ENCODE peak calls at places on chromosomes 5 and 9, in four cellular contexts. D is SJSA1, K is MM.1S, Z is ovary. I is an unnamed sample. For H3K4me1, the result is how much of the 10 kb centered on the place peaks cover.

GRCh38 chr9:88995627-88996026 is 4.4 kb downstream of the S1PR3 start:
- DNase-seq in Z (no peak), K (no peak), D (no peak), I (no peak)

GRCh38 chr5:134138416-134139376 is 24.2 kb downstream of the TCF7 start:
- DNase-seq in Z (peak), K (peak), D (peak), I (no peak)

GRCh38 chr5:154191467-154192261 is 1.1 kb downstream of the GALNT10 start:
- DNase-seq in K (no peak), D (no peak), Z (no peak), I (peak)

GRCh38 chr5:56961746-56962145 is 9.8 kb upstream of the MIER3 start:
- DNase-seq in D (no peak), K (no peak), Z (no peak), I (no peak)

GRCh38 chr9:121985792-121986494 is 107.2 kb downstream of the TTLL11 start:
- DNase-seq in D (no peak), K (no peak), Z (no peak), I (no peak)

GRCh38 chr9:129571298-129572051 is 49.4 kb downstream of the C9orf50 start:
- DNase-seq in K (no peak), Z (no peak), D (no peak), I (no peak)

GRCh38 chr9:132411091-132411508 is 1.1 kb downstream of the CFAP77 start:
- DNase-seq in K (peak), Z (peak), D (no peak), I (peak)

GRCh38 chr9:95852059-95853032 is 23.1 kb upstream of the ERCC6L2 start:
- DNase-seq in Z (no peak), K (no peak), D (no peak), I (no peak)

GRCh38 chr9:130680836-130681768 is 12.5 kb upstream of the EXOSC2 start:
- DNase-seq in Z (peak), K (peak), D (peak), I (peak)

GRCh38 chr5:178602752-178603151 is 12.6 kb upstream of the COL23A1 start:
- DNase-seq in Z (no peak), K (no peak), D (no peak), I (no peak)
- H3K4me1 ChIP-seq in Z (under half), K (under half), D (under half), I (under half)

DNA sequence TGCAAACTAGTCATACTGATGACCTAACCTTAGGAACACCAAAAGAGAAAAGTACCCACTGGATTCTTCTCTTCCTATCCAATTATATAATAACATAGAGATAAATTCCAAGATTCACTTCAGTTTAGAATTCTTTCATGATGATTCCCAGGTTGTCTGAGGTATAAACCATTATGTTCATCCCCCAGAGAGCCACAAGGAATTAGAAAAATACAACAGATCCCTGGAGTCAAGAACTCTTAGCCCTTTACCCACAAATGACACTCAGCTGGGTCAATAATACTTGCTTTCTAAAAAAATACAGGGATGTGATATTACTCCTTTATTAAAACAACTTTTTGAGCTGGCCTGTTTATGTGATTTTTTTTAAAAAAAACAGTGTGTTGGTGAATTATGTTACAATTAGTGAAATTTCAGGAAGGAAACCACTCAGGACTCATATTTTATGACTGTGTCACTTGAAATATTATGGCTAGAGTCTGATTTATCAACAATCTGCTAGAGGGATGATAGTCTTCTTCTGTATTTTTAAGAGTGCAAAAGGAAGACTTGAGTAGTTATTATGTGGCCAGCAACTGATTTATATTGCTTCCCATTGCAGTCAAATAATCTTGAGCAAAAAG is 338.2 kb downstream of the NFIB start:
- DNase-seq in Z (no peak), K (no peak), D (no peak), I (no peak)
- H3K4me1 ChIP-seq in Z (under half), K (under half), D (under half), I (under half)

GRCh38 chr9:133893191-133893994 is 98.7 kb downstream of the VAV2 start:
- DNase-seq in K (no peak), Z (no peak), D (no peak), I (no peak)

GRCh38 chr9:133894377-133895321 is 97.5 kb downstream of the VAV2 start:
- DNase-seq in K (no peak), Z (no peak), D (no peak), I (no peak)

GRCh38 chr9:133892193-133892920 is 99.8 kb downstream of the VAV2 start:
- DNase-seq in Z (no peak), K (no peak), D (no peak), I (no peak)

GRCh38 chr9:133897675-133898074 is 94.4 kb downstream of the VAV2 start:
- DNase-seq in Z (no peak), K (no peak), D (no peak), I (no peak)

GRCh38 chr9:133895335-133895734 is 96.8 kb downstream of the VAV2 start:
- DNase-seq in Z (no peak), D (no peak), K (no peak), I (no peak)
- H3K4me1 ChIP-seq in Z (under half), D (under half), K (under half), I (under half)

GRCh38 chr5:139655727-139656271 is 7.7 kb downstream of the CXXC5 start:
- DNase-seq in Z (no peak), D (peak), K (no peak), I (no peak)
- H3K4me1 ChIP-seq in Z (under half), D (half or more), K (under half), I (under half)

I was measured in CD4-positive, alpha-beta memory T cell.